ENCODE peak calls at places on chromosomes 5 and 9, in five cellular contexts. L is endothelial cell of umbilical vein, S is DND-41, T is H9, F is OCI-LY7. G is an unnamed sample.

GRCh38 chr9:134059661-134060395 is 8.0 kb downstream of the BRD3 start:
- DNase-seq in T (peak; percentile 24), L (no peak), S (no peak), F (peak; percentile 76), G (peak; percentile 11)

GRCh38 chr5:117236941-117237340 is 662.3 kb upstream of the SEMA6A start:
- DNase-seq in T (no peak), S (no peak), L (no peak), F (no peak), G (no peak)

GRCh38 chr9:133534346-133535284 is at the start of gene ADAMTSL2:
- DNase-seq in F (no peak), S (peak; percentile 69), L (peak; percentile 25), T (peak; percentile 71), G (peak; percentile 85)

GRCh38 chr5:135921388-135921787 is 25.7 kb upstream of the IL9 start:
- DNase-seq in F (no peak), T (no peak), L (no peak), S (no peak), G (no peak)

GRCh38 chr5:124193371-124193789 is 553.1 kb downstream of the ZNF608 start:
- DNase-seq in L (peak; percentile 56), S (no peak), F (no peak), T (no peak), G (no peak)

GRCh38 chr5:75670571-75670970 is 46.7 kb downstream of the POC5 start:
- DNase-seq in T (no peak), L (no peak), S (no peak), F (no peak), G (no peak)

GRCh38 chr9:21615446-21615845 is 133.3 kb upstream of the IFNE start:
- DNase-seq in T (no peak), L (no peak), F (no peak), S (no peak), G (no peak)

GRCh38 chr9:82202808-82203207 is 214.2 kb downstream of the SPATA31D1 start:
- DNase-seq in F (no peak), T (no peak), S (no peak), L (no peak), G (no peak)

GRCh38 chr5:5523066-5523505 is 100.6 kb downstream of the ICE1 start:
- DNase-seq in L (no peak), S (peak; percentile 56), F (peak; percentile 8), T (no peak), G (no peak)

GRCh38 chr9:38388283-38389223 is 3.9 kb upstream of the ALDH1B1 start:
- DNase-seq in L (no peak), S (no peak), T (no peak), F (no peak), G (no peak)

GRCh38 chr5:135874461-135874860 is 21.2 kb downstream of the IL9 start:
- DNase-seq in T (no peak), S (no peak), F (no peak), L (no peak), G (no peak)

GRCh38 chr5:121762416-121762815 is 89.3 kb upstream of the FTMT start:
- DNase-seq in S (no peak), T (no peak), F (no peak), L (no peak), G (no peak)

GRCh38 chr5:38532165-38532669 is 24.2 kb downstream of the LIFR start:
- DNase-seq in S (no peak), F (no peak), L (no peak), T (peak; percentile 37), G (peak; percentile 66)

GRCh38 chr5:91373600-91373999 is 9.5 kb downstream of the ARRDC3 start:
- DNase-seq in F (no peak), T (no peak), S (no peak), L (no peak), G (no peak)

GRCh38 chr5:124628721-124629596 is 117.5 kb downstream of the ZNF608 start:
- DNase-seq in T (peak; percentile 76), F (no peak), L (no peak), S (no peak), G (no peak)

GRCh38 chr5:67287795-67288194 is 91.2 kb upstream of the CD180 start:
- DNase-seq in S (no peak), T (no peak), L (no peak), F (no peak), G (no peak)

GRCh38 chr5:102231693-102232619 is 64.1 kb downstream of the SLCO4C1 start:
- DNase-seq in F (no peak), S (no peak), T (no peak), L (no peak), G (peak; percentile 2)

GRCh38 chr5:119752921-119753886 is 123.8 kb downstream of the FAM170A start:
- DNase-seq in T (no peak), F (no peak), S (peak; percentile 28), L (no peak), G (no peak)

GRCh38 chr5:37938086-37938852 is 98.4 kb upstream of the GDNF start:
- DNase-seq in S (no peak), L (no peak), T (no peak), F (no peak), G (peak; percentile 58)

GRCh38 chr9:31034311-31034710 is 1350.1 kb upstream of the ACO1 start:
- DNase-seq in T (no peak), F (no peak), L (no peak), S (no peak), G (peak; percentile 1)

GRCh38 chr5:109412981-109413402 is 3.2 kb upstream of the PJA2 start:
- DNase-seq in S (no peak), T (no peak), L (no peak), F (no peak), G (peak; percentile 47)

GRCh38 chr5:92835712-92836111 is 745.3 kb downstream of the NR2F1-AS1 start:
- DNase-seq in T (no peak), L (no peak), S (no peak), F (no peak), G (no peak)

GRCh38 chr9:26508897-26509296 is 383.7 kb downstream of the CAAP1 start:
- DNase-seq in S (no peak), T (no peak), L (no peak), F (no peak), G (no peak)

GRCh38 chr9:105150991-105151685 is 93.3 kb upstream of the SLC44A1 start:
- DNase-seq in T (no peak), L (no peak), S (no peak), F (no peak), G (no peak)

GRCh38 chr5:177113566-177114424 is 19.8 kb upstream of the NSD1 start:
- DNase-seq in S (peak; percentile 78), T (peak; percentile 77), L (peak; percentile 78), F (peak; percentile 83), G (peak; percentile 80)

GRCh38 chr5:14109041-14109747 is 33.9 kb upstream of the TRIO start:
- DNase-seq in F (no peak), T (no peak), L (no peak), S (no peak), G (no peak)

GRCh38 chr5:139752506-139753350 is 42.9 kb upstream of the PSD2 start:
- DNase-seq in L (no peak), T (no peak), F (no peak), S (no peak), G (no peak)

GRCh38 chr5:151770383-151771258 is 1.1 kb upstream of the G3BP1 start:
- DNase-seq in F (peak; percentile 87), S (no peak), L (peak; percentile 67), T (peak; percentile 81), G (peak; percentile 88)

DNA sequence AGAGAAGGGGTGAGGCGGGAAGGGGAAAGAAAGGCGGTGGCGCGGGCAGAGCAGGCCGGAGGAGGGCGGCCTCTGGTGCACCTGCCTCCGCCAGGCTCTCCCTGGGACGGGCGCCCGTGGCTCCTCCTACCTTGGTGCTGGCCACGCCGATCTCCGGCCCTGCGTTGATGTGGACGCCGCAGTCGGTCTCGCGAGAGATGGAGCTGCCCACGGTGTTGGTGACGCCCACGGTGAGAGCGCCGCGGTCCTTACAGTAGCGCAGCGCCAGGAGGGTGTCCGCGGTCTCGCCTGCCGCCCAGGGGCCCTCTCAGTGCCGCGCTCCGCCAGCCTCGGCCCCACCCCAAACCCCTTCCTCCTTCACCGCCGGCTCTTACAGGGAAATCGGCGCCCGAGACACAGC is 21.8 kb upstream of the MAPK9 start:
- DNase-seq in T (no peak), F (no peak), S (no peak), L (peak; percentile 75), G (no peak)
- H3K4me2 ChIP-seq in T (no peak overlapping the region), F (no peak overlapping the region), S (no peak overlapping the region), L (peak overlapping the region; percentile 43), G (no peak overlapping the region)

GRCh38 chr5:74393943-74394342 is 246.6 kb downstream of the ENC1 start:
- DNase-seq in L (no peak), T (no peak), F (no peak), S (no peak), G (no peak)
- H3K4me2 ChIP-seq in L (no peak overlapping the region), T (no peak overlapping the region), F (no peak overlapping the region), S (no peak overlapping the region), G (no peak overlapping the region)

GRCh38 chr5:78888580-78889187 is 96.4 kb downstream of the ARSB start:
- DNase-seq in L (no peak), S (no peak), T (no peak), F (no peak), G (no peak)
- H3K4me2 ChIP-seq in L (no peak overlapping the region), S (no peak overlapping the region), T (no peak overlapping the region), F (no peak overlapping the region), G (no peak overlapping the region)

GRCh38 chr5:172031894-172032461 is 25.5 kb upstream of the FBXW11 start:
- DNase-seq in F (no peak), S (no peak), T (no peak), L (no peak), G (no peak)

GRCh38 chr5:172029876-172030275 is 23.4 kb upstream of the FBXW11 start:
- DNase-seq in F (no peak), T (no peak), L (no peak), S (no peak), G (no peak)

GRCh38 chr5:172028167-172028566 is 21.7 kb upstream of the FBXW11 start:
- DNase-seq in F (no peak), S (no peak), T (no peak), L (no peak), G (no peak)
- H3K4me2 ChIP-seq in F (no peak overlapping the region), S (no peak overlapping the region), T (no peak overlapping the region), L (no peak overlapping the region), G (no peak overlapping the region)

DNA sequence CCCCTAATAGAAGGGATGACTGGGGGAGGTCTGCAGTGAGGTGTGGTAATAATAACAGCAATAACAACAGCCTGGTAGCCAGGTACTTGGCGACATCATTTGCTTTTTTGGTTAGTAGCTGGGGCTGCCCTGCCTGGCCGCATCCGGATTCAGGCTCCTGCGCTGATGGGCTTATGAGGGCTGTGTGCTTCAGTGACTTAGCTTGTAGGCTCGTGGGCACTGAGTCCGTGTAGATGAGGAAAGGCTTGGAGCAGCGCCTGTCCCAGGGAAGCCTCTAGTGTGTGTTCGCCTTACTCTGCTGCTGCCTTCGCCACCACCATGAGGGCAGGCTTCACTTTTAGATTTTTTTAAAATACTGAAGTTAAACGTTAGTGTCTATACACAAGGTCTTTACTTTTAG is 4.5 kb downstream of the NDUFS6 start:
- DNase-seq in T (no peak), S (no peak), F (no peak), L (no peak), G (no peak)
- H3K4me2 ChIP-seq in T (no peak overlapping the region), S (no peak overlapping the region), F (no peak overlapping the region), L (no peak overlapping the region), G (no peak overlapping the region)

GRCh38 chr5:137572042-137572695 is 73.0 kb upstream of the SPOCK1 start:
- DNase-seq in S (no peak), F (no peak), T (no peak), L (no peak), G (no peak)
- H3K4me2 ChIP-seq in S (no peak overlapping the region), F (no peak overlapping the region), T (no peak overlapping the region), L (no peak overlapping the region), G (no peak overlapping the region)